ENCODE peak calls at places on chromosomes 13 and 19, in ten cellular contexts. One of them, this sample, is unnamed.

GRCh38 chr19:33797821-33798633 is 1.4 kb downstream of the KCTD15 start:
- DNase-seq in upper lobe of right lung: no peak
- DNase-seq in heart left ventricle: peak
- DNase-seq in A673: peak
- DNase-seq in choroid plexus epithelial cell: peak
- DNase-seq in NB4: peak
- DNase-seq in CD8-positive, alpha-beta T cell: no peak
- DNase-seq in fibroblast of lung: peak
- DNase-seq in HCT116: no peak
- DNase-seq in thoracic aorta: no peak
- DNase-seq in this sample: no peak

GRCh38 chr19:48842744-48843162 is 6.5 kb upstream of the HSD17B14 start:
- DNase-seq in upper lobe of right lung: no peak
- DNase-seq in heart left ventricle: no peak
- DNase-seq in A673: peak
- DNase-seq in choroid plexus epithelial cell: peak
- DNase-seq in NB4: peak
- DNase-seq in CD8-positive, alpha-beta T cell: peak
- DNase-seq in fibroblast of lung: peak
- DNase-seq in HCT116: peak
- DNase-seq in thoracic aorta: no peak
- DNase-seq in this sample: peak

GRCh38 chr13:43983373-43983772 is 103.7 kb downstream of the LACC1 start:
- DNase-seq in upper lobe of right lung: no peak
- DNase-seq in heart left ventricle: no peak
- DNase-seq in A673: no peak
- DNase-seq in choroid plexus epithelial cell: no peak
- DNase-seq in NB4: no peak
- DNase-seq in CD8-positive, alpha-beta T cell: no peak
- DNase-seq in fibroblast of lung: peak
- DNase-seq in HCT116: no peak
- DNase-seq in thoracic aorta: no peak
- DNase-seq in this sample: no peak

GRCh38 chr13:95745752-95746151 is 68.8 kb downstream of the DNAJC3 start:
- DNase-seq in upper lobe of right lung: no peak
- DNase-seq in heart left ventricle: no peak
- DNase-seq in A673: peak
- DNase-seq in choroid plexus epithelial cell: peak
- DNase-seq in NB4: peak
- DNase-seq in CD8-positive, alpha-beta T cell: no peak
- DNase-seq in fibroblast of lung: no peak
- DNase-seq in HCT116: no peak
- DNase-seq in thoracic aorta: no peak
- DNase-seq in this sample: no peak

GRCh38 chr13:33126909-33127607 is 110.8 kb downstream of the KL start:
- DNase-seq in upper lobe of right lung: no peak
- DNase-seq in heart left ventricle: peak
- DNase-seq in A673: no peak
- DNase-seq in choroid plexus epithelial cell: no peak
- DNase-seq in NB4: no peak
- DNase-seq in CD8-positive, alpha-beta T cell: no peak
- DNase-seq in fibroblast of lung: peak
- DNase-seq in HCT116: no peak
- DNase-seq in thoracic aorta: no peak
- DNase-seq in this sample: no peak

GRCh38 chr13:81406639-81407292 is 1065.8 kb upstream of the SPRY2 start:
- DNase-seq in upper lobe of right lung: no peak
- DNase-seq in heart left ventricle: no peak
- DNase-seq in A673: no peak
- DNase-seq in choroid plexus epithelial cell: no peak
- DNase-seq in NB4: no peak
- DNase-seq in CD8-positive, alpha-beta T cell: no peak
- DNase-seq in fibroblast of lung: no peak
- DNase-seq in HCT116: no peak
- DNase-seq in thoracic aorta: no peak
- DNase-seq in this sample: no peak

GRCh38 chr13:52006491-52007245 is 4.6 kb downstream of the ATP7B start:
- DNase-seq in upper lobe of right lung: no peak
- DNase-seq in heart left ventricle: no peak
- DNase-seq in A673: no peak
- DNase-seq in choroid plexus epithelial cell: peak
- DNase-seq in NB4: no peak
- DNase-seq in CD8-positive, alpha-beta T cell: no peak
- DNase-seq in fibroblast of lung: no peak
- DNase-seq in HCT116: no peak
- DNase-seq in thoracic aorta: no peak
- DNase-seq in this sample: no peak

GRCh38 chr19:41877916-41878905 is 1.1 kb downstream of the CD79A start:
- DNase-seq in upper lobe of right lung: no peak
- DNase-seq in heart left ventricle: no peak
- DNase-seq in A673: no peak
- DNase-seq in choroid plexus epithelial cell: no peak
- DNase-seq in NB4: no peak
- DNase-seq in CD8-positive, alpha-beta T cell: no peak
- DNase-seq in fibroblast of lung: no peak
- DNase-seq in HCT116: no peak
- DNase-seq in thoracic aorta: no peak
- DNase-seq in this sample: peak

GRCh38 chr13:59461411-59461810 is 702.3 kb downstream of the DIAPH3 start:
- DNase-seq in upper lobe of right lung: no peak
- DNase-seq in heart left ventricle: no peak
- DNase-seq in A673: peak
- DNase-seq in choroid plexus epithelial cell: no peak
- DNase-seq in NB4: no peak
- DNase-seq in CD8-positive, alpha-beta T cell: no peak
- DNase-seq in fibroblast of lung: no peak
- DNase-seq in HCT116: no peak
- DNase-seq in thoracic aorta: no peak
- DNase-seq in this sample: no peak

GRCh38 chr13:98175823-98176222 is 1.2 kb downstream of the RNF113B start:
- DNase-seq in upper lobe of right lung: no peak
- DNase-seq in heart left ventricle: no peak
- DNase-seq in A673: no peak
- DNase-seq in choroid plexus epithelial cell: no peak
- DNase-seq in NB4: no peak
- DNase-seq in CD8-positive, alpha-beta T cell: no peak
- DNase-seq in fibroblast of lung: peak
- DNase-seq in HCT116: no peak
- DNase-seq in thoracic aorta: no peak
- DNase-seq in this sample: no peak

GRCh38 chr13:112057736-112058518 is 9.0 kb upstream of the SOX1 start:
- DNase-seq in upper lobe of right lung: no peak
- DNase-seq in heart left ventricle: no peak
- DNase-seq in A673: peak
- DNase-seq in choroid plexus epithelial cell: no peak
- DNase-seq in NB4: no peak
- DNase-seq in CD8-positive, alpha-beta T cell: no peak
- DNase-seq in fibroblast of lung: no peak
- DNase-seq in HCT116: no peak
- DNase-seq in thoracic aorta: no peak
- DNase-seq in this sample: no peak

GRCh38 chr13:50650936-50651638 is 192.4 kb downstream of the DLEU7 start:
- DNase-seq in upper lobe of right lung: no peak
- DNase-seq in heart left ventricle: no peak
- DNase-seq in A673: no peak
- DNase-seq in choroid plexus epithelial cell: peak
- DNase-seq in NB4: no peak
- DNase-seq in CD8-positive, alpha-beta T cell: no peak
- DNase-seq in fibroblast of lung: peak
- DNase-seq in HCT116: no peak
- DNase-seq in thoracic aorta: no peak
- DNase-seq in this sample: peak

GRCh38 chr19:39410620-39411005 is 1.9 kb upstream of the PLEKHG2 start:
- DNase-seq in upper lobe of right lung: no peak
- DNase-seq in heart left ventricle: no peak
- DNase-seq in A673: no peak
- DNase-seq in choroid plexus epithelial cell: no peak
- DNase-seq in NB4: peak
- DNase-seq in CD8-positive, alpha-beta T cell: no peak
- DNase-seq in fibroblast of lung: no peak
- DNase-seq in HCT116: no peak
- DNase-seq in thoracic aorta: no peak
- DNase-seq in this sample: no peak
- H3K4me3 ChIP-seq in upper lobe of right lung: peak
- H3K4me3 ChIP-seq in heart left ventricle: peak
- H3K4me3 ChIP-seq in A673: peak
- H3K4me3 ChIP-seq in choroid plexus epithelial cell: peak
- H3K4me3 ChIP-seq in NB4: peak
- H3K4me3 ChIP-seq in CD8-positive, alpha-beta T cell: peak
- H3K4me3 ChIP-seq in fibroblast of lung: peak
- H3K4me3 ChIP-seq in HCT116: peak
- H3K4me3 ChIP-seq in thoracic aorta: peak
- H3K4me3 ChIP-seq in this sample: peak

DNA sequence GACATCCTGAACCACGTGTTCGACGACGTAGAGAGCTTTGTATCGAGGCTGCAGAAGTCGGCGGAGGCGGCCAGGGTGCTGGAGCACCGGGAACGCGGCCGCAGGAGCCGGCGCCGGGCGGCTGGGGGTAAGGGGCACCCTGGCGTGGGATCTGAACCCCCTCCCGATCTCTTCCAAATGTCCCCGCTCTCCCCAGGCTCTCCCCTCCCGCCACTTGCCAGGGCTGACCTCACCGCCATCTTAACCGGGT is 6.0 kb downstream of the EPS8L1 start:
- DNase-seq in upper lobe of right lung: no peak
- DNase-seq in heart left ventricle: no peak
- DNase-seq in A673: no peak
- DNase-seq in choroid plexus epithelial cell: no peak
- DNase-seq in NB4: no peak
- DNase-seq in CD8-positive, alpha-beta T cell: no peak
- DNase-seq in fibroblast of lung: no peak
- DNase-seq in HCT116: no peak
- DNase-seq in thoracic aorta: no peak
- DNase-seq in this sample: no peak
- H3K4me3 ChIP-seq in upper lobe of right lung: peak
- H3K4me3 ChIP-seq in heart left ventricle: peak
- H3K4me3 ChIP-seq in A673: peak
- H3K4me3 ChIP-seq in choroid plexus epithelial cell: peak
- H3K4me3 ChIP-seq in NB4: no peak
- H3K4me3 ChIP-seq in CD8-positive, alpha-beta T cell: peak
- H3K4me3 ChIP-seq in fibroblast of lung: no peak
- H3K4me3 ChIP-seq in HCT116: no peak
- H3K4me3 ChIP-seq in thoracic aorta: peak
- H3K4me3 ChIP-seq in this sample: no peak

DNA sequence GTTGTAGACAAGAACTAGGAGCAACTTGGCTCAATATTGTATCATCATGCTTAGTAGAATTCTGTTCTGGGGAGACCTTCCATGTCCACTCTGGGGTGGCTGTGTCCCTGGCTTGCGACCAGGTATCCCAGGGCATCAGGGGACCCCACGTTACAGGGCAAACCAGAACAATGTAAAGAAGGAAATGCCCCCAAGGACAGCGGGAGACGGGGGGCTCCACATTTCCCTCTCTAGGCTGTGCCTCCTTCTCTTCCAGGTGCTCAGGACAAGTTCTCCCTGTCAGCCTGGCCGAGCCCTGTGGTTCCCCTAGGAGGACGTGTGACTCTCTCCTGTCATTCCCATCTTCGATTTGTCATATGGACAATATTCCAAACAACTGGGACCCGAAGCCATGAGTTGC is 30.8 kb downstream of the LAIR2 start:
- DNase-seq in upper lobe of right lung: no peak
- DNase-seq in heart left ventricle: no peak
- DNase-seq in A673: no peak
- DNase-seq in choroid plexus epithelial cell: no peak
- DNase-seq in NB4: no peak
- DNase-seq in CD8-positive, alpha-beta T cell: no peak
- DNase-seq in fibroblast of lung: no peak
- DNase-seq in HCT116: no peak
- DNase-seq in thoracic aorta: no peak
- DNase-seq in this sample: no peak
- H3K4me3 ChIP-seq in upper lobe of right lung: no peak
- H3K4me3 ChIP-seq in heart left ventricle: no peak
- H3K4me3 ChIP-seq in A673: no peak
- H3K4me3 ChIP-seq in choroid plexus epithelial cell: no peak
- H3K4me3 ChIP-seq in NB4: no peak
- H3K4me3 ChIP-seq in CD8-positive, alpha-beta T cell: no peak
- H3K4me3 ChIP-seq in fibroblast of lung: no peak
- H3K4me3 ChIP-seq in HCT116: no peak
- H3K4me3 ChIP-seq in thoracic aorta: no peak
- H3K4me3 ChIP-seq in this sample: no peak

GRCh38 chr13:99289265-99289664 is 17.9 kb downstream of the GPR183 start:
- DNase-seq in upper lobe of right lung: no peak
- DNase-seq in heart left ventricle: no peak
- DNase-seq in A673: no peak
- DNase-seq in choroid plexus epithelial cell: no peak
- DNase-seq in NB4: no peak
- DNase-seq in CD8-positive, alpha-beta T cell: no peak
- DNase-seq in fibroblast of lung: no peak
- DNase-seq in HCT116: no peak
- DNase-seq in thoracic aorta: no peak
- DNase-seq in this sample: no peak
- H3K4me3 ChIP-seq in upper lobe of right lung: no peak
- H3K4me3 ChIP-seq in heart left ventricle: no peak
- H3K4me3 ChIP-seq in A673: no peak
- H3K4me3 ChIP-seq in choroid plexus epithelial cell: no peak
- H3K4me3 ChIP-seq in NB4: no peak
- H3K4me3 ChIP-seq in CD8-positive, alpha-beta T cell: no peak
- H3K4me3 ChIP-seq in fibroblast of lung: no peak
- H3K4me3 ChIP-seq in HCT116: no peak
- H3K4me3 ChIP-seq in thoracic aorta: no peak
- H3K4me3 ChIP-seq in this sample: no peak

GRCh38 chr13:99968521-99969367 is 2.8 kb downstream of the ZIC5 start:
- DNase-seq in upper lobe of right lung: no peak
- DNase-seq in heart left ventricle: no peak
- DNase-seq in A673: peak
- DNase-seq in choroid plexus epithelial cell: peak
- DNase-seq in NB4: no peak
- DNase-seq in CD8-positive, alpha-beta T cell: no peak
- DNase-seq in fibroblast of lung: no peak
- DNase-seq in HCT116: no peak
- DNase-seq in thoracic aorta: no peak
- DNase-seq in this sample: no peak

GRCh38 chr13:99970761-99971575 is 599 bp downstream of the ZIC5 start:
- DNase-seq in upper lobe of right lung: no peak
- DNase-seq in heart left ventricle: no peak
- DNase-seq in A673: peak
- DNase-seq in choroid plexus epithelial cell: no peak
- DNase-seq in NB4: peak
- DNase-seq in CD8-positive, alpha-beta T cell: no peak
- DNase-seq in fibroblast of lung: no peak
- DNase-seq in HCT116: no peak
- DNase-seq in thoracic aorta: no peak
- DNase-seq in this sample: no peak

GRCh38 chr13:99969368-99969933 is 2.1 kb downstream of the ZIC5 start:
- DNase-seq in upper lobe of right lung: no peak
- DNase-seq in heart left ventricle: no peak
- DNase-seq in A673: no peak
- DNase-seq in choroid plexus epithelial cell: no peak
- DNase-seq in NB4: no peak
- DNase-seq in CD8-positive, alpha-beta T cell: no peak
- DNase-seq in fibroblast of lung: no peak
- DNase-seq in HCT116: no peak
- DNase-seq in thoracic aorta: no peak
- DNase-seq in this sample: no peak

GRCh38 chr13:99971576-99972189 is at the start of gene ZIC5:
- DNase-seq in upper lobe of right lung: no peak
- DNase-seq in heart left ventricle: no peak
- DNase-seq in A673: peak
- DNase-seq in choroid plexus epithelial cell: peak
- DNase-seq in NB4: no peak
- DNase-seq in CD8-positive, alpha-beta T cell: no peak
- DNase-seq in fibroblast of lung: no peak
- DNase-seq in HCT116: no peak
- DNase-seq in thoracic aorta: no peak
- DNase-seq in this sample: no peak

GRCh38 chr13:99969934-99970760 is 1.4 kb downstream of the ZIC5 start:
- DNase-seq in upper lobe of right lung: no peak
- DNase-seq in heart left ventricle: no peak
- DNase-seq in A673: peak
- DNase-seq in choroid plexus epithelial cell: peak
- DNase-seq in NB4: peak
- DNase-seq in CD8-positive, alpha-beta T cell: no peak
- DNase-seq in fibroblast of lung: peak
- DNase-seq in HCT116: peak
- DNase-seq in thoracic aorta: no peak
- DNase-seq in this sample: peak
- H3K4me3 ChIP-seq in upper lobe of right lung: peak
- H3K4me3 ChIP-seq in heart left ventricle: no peak
- H3K4me3 ChIP-seq in A673: peak
- H3K4me3 ChIP-seq in choroid plexus epithelial cell: peak
- H3K4me3 ChIP-seq in NB4: peak
- H3K4me3 ChIP-seq in CD8-positive, alpha-beta T cell: peak
- H3K4me3 ChIP-seq in fibroblast of lung: no peak
- H3K4me3 ChIP-seq in HCT116: peak
- H3K4me3 ChIP-seq in thoracic aorta: peak
- H3K4me3 ChIP-seq in this sample: no peak

This sample was measured in GM12865.